ENCODE peak calls at places on chromosomes 6 and 20, in ten cellular contexts. R is adrenal gland, L is ovary, V is fibroblast of lung, S is uterus, E is heart right ventricle, B is stomach, I is left ventricle myocardium inferior, M is brain microvascular endothelial cell, O is dorsolateral prefrontal cortex. X is an unnamed sample.
A peak's percentile ranks its signal among the peaks of the same experiment; 100 is the strongest.

GRCh38 chr6:3456395-3456767 is 469 bp downstream of the SLC22A23 start:
- DNase-seq in V (no peak), R (no peak), I (no peak), E (no peak), S (no peak), O (no peak), M (no peak), L (no peak), B (no peak), X (no peak)

GRCh38 chr20:63712191-63712590 is 4.4 kb downstream of the ZGPAT start:
- DNase-seq in M (no peak), O (no peak), I (no peak), S (no peak), L (no peak), E (no peak), V (no peak), B (no peak), R (no peak), X (no peak)

GRCh38 chr6:108002365-108003221 is 44.6 kb upstream of the SEC63 start:
- DNase-seq in M (peak; percentile 11), S (no peak), V (no peak), L (no peak), O (peak; percentile 82), E (no peak), I (no peak), R (peak; percentile 14), B (peak; percentile 31), X (no peak)

GRCh38 chr20:38127920-38128528 is 37.0 kb downstream of the TGM2 start:
- DNase-seq in S (peak; percentile 10), M (no peak), V (no peak), L (no peak), R (peak; percentile 8), B (no peak), O (no peak), I (no peak), E (no peak), X (no peak)

GRCh38 chr6:121794630-121795029 is 359.2 kb downstream of the GJA1 start:
- DNase-seq in M (peak; percentile 95), L (no peak), E (no peak), B (no peak), V (peak; percentile 98), O (no peak), S (no peak), R (peak; percentile 47), I (no peak), X (no peak)

GRCh38 chr6:167569041-167569805 is 244.3 kb downstream of the TTLL2 start:
- DNase-seq in L (no peak), V (no peak), S (no peak), E (no peak), B (no peak), I (no peak), O (no peak), M (no peak), R (no peak), X (no peak)

GRCh38 chr20:37347891-37348642 is 2.1 kb downstream of the SRC start:
- DNase-seq in L (no peak), I (no peak), E (no peak), V (no peak), B (no peak), M (no peak), O (no peak), R (no peak), S (peak; percentile 17), X (peak; percentile 52)

GRCh38 chr6:143283887-143284640 is 166.4 kb downstream of the ADAT2 start:
- DNase-seq in S (no peak), L (no peak), E (no peak), R (no peak), O (no peak), M (no peak), B (no peak), I (no peak), V (peak; percentile 80), X (no peak)

GRCh38 chr20:33399924-33400323 is 1.4 kb downstream of the CDK5RAP1 start:
- DNase-seq in V (no peak), B (no peak), R (no peak), S (no peak), I (no peak), M (no peak), L (no peak), O (no peak), E (no peak), X (peak; percentile 73)

GRCh38 chr6:13711726-13712484 is at the start of gene RANBP9:
- DNase-seq in V (peak; percentile 92), I (peak; percentile 89), L (peak; percentile 87), S (peak; percentile 89), R (peak; percentile 90), B (peak; percentile 89), M (peak; percentile 79), O (peak; percentile 82), E (peak; percentile 89), X (peak; percentile 95)

DNA sequence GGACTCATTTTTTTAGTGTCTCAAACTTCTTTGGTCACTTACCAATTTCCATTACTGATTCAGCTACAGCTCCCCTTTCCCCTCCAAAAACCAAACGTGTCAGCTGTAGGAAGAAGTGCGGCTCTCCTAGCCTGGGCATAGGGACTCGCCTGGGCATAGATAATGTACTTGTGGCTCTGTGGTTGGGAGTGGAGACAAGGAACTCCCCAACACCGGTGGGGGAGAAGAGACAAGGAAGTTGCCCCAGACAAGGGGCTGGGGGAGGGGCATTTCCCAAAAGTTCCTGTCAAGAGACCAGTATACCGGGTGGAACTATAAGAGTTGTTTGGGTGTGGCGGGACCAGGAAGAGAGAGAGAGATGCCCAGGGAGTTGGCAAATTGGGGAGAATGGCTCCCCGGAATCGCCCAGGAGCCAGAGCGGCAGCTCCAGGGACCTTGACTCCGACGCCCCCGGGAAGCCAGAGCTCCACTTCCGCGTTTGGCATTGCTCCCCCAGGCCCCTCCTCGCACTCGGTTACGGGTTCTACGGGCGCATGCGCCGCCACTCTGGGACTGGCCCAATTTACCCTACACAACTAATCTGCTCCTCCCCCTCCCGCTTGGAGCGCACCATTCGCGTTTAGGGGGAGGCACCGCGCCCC is 871 bp upstream of the ZFAND3 start:
- DNase-seq in M (peak; percentile 93), L (peak; percentile 98), R (peak; percentile 97), O (peak; percentile 95), V (peak; percentile 94), I (peak; percentile 97), E (peak; percentile 97), S (peak; percentile 98), B (peak; percentile 98), X (peak; percentile 98)
- TF ChIP-seq CTCF in M (no peak), L (no peak), R (no peak), O (no peak), V (no peak), I (no peak), E (no peak), S (no peak), B (no peak), X (no peak)

GRCh38 chr6:29748391-29749352 is 25.4 kb downstream of the HLA-F start:
- DNase-seq in R (peak; percentile 93), L (peak; percentile 94), O (peak; percentile 83), V (peak; percentile 63), E (peak; percentile 94), I (peak; percentile 94), B (peak; percentile 93), M (peak; percentile 59), S (peak; percentile 94), X (peak; percentile 94)
- H3K27ac ChIP-seq in R (no peak overlapping the region), L (peak overlapping the region; percentile 62), O (peak overlapping the region; percentile 17), V (peak overlapping the region; percentile 51), E (peak overlapping the region; percentile 77), I (peak overlapping the region; percentile 89), B (peak overlapping the region; percentile 84), M (no peak overlapping the region), S (peak overlapping the region; percentile 81), X (peak overlapping the region; percentile 63)

DNA sequence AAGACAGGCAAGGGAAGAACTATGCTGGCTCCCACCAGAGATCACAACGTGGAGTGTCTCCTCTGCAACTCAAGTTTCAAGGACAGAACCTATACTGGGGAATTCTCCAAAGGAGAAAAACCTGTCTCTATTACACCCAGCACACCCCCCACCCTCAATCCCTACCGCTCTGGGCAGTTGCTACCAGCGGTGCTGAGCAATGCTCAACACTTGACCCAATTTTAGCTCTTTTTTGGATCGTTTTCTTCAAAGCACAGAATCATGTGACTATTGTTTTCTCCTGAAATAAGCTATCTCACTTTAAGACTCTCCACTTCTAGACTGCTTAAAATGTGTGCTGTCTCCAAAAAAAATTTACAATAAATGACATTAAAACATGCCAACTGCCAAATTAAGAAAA is 23.3 kb downstream of the MAP7 start:
- DNase-seq in E (no peak), S (no peak), O (no peak), L (no peak), V (no peak), R (no peak), I (no peak), M (no peak), B (no peak), X (no peak)
- TF ChIP-seq CTCF in E (no peak), S (no peak), O (no peak), L (no peak), V (no peak), R (no peak), I (no peak), M (no peak), B (no peak), X (no peak)

GRCh38 chr20:49618289-49618688 is 50.4 kb upstream of the PTGIS start:
- DNase-seq in I (no peak), B (no peak), L (no peak), R (peak; percentile 30), S (no peak), V (no peak), O (no peak), E (no peak), M (no peak), X (no peak)

GRCh38 chr20:49612127-49612738 is 44.3 kb upstream of the PTGIS start:
- DNase-seq in E (peak; percentile 66), V (no peak), B (peak; percentile 67), R (no peak), I (peak; percentile 66), O (peak; percentile 87), L (no peak), S (no peak), M (no peak), X (no peak)

GRCh38 chr20:49614338-49615050 is 46.6 kb upstream of the PTGIS start:
- DNase-seq in L (no peak), R (peak; percentile 22), E (no peak), V (no peak), B (no peak), I (no peak), S (no peak), M (no peak), O (no peak), X (peak; percentile 22)

GRCh38 chr20:49616154-49617007 is 48.4 kb upstream of the PTGIS start:
- DNase-seq in E (no peak), I (no peak), M (no peak), B (no peak), S (no peak), L (no peak), V (no peak), O (no peak), R (peak; percentile 12), X (peak; percentile 35)

DNA sequence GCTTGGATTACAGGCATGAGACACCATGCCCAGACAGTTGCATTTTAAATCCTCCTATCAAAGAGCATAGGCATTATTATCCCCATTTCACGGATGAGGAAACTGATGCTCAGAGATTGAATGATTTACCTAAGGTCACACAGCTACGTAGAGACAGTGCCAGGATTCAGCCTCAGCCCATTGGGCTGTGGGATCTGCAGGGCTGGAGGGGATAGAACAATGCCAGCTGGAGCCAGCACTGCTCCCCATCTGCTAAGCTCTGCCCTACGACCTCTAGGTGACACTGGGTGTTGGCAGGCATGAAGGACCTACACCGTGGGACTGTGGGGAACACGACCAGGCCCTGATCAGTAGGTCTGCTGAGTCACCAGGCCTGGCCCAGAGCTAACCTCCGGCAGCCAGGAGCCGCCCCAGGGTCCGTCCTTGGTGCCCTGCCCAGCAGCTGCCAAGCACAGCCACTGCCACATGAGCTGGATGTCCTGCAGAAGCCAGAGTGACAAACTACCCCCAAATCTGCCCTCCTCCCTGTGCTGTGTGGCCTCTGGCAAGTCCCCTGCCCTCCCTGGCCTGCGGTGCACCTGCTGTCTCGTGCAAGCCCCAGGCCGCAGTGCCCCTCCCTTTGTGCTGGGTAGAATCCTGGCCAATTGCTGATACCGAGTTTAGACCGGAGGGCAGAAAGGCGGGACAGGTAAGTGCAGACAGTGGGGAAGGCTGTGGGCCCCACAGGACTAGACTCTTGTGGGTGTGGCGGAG is 47.6 kb upstream of the PTGIS start:
- DNase-seq in V (no peak), S (no peak), B (peak; percentile 81), I (peak; percentile 82), M (no peak), R (peak; percentile 94), L (no peak), O (peak; percentile 54), E (peak; percentile 81), X (peak; percentile 54)
- H3K27ac ChIP-seq in V (no peak overlapping the region), S (no peak overlapping the region), B (peak overlapping the region; percentile 33), I (peak overlapping the region; percentile 81), M (no peak overlapping the region), R (no peak overlapping the region), L (no peak overlapping the region), O (no peak overlapping the region), E (peak overlapping the region; percentile 46), X (no peak overlapping the region)